ENCODE peak calls at places on chromosomes 6 and 20, in seven cellular contexts. R is fibroblast of lung, Q is tibial nerve, S is NB4, E is esophagus squamous epithelium, V is AG04450, B is RWPE1. K is an unnamed sample.

GRCh38 chr20:63529180-63529860 is 7.9 kb downstream of the PTK6 start:
- DNase-seq in Q (no peak), R (no peak), E (no peak), S (no peak), V (no peak), B (no peak), K (no peak)

GRCh38 chr20:38729767-38730166 is 5.5 kb downstream of the SLC32A1 start:
- DNase-seq in S (no peak), R (no peak), V (no peak), E (no peak), B (no peak), Q (no peak), K (no peak)

GRCh38 chr6:22613695-22614094 is 44.3 kb downstream of the HDGFL1 start:
- DNase-seq in R (peak; percentile 90), Q (no peak), S (no peak), E (no peak), B (no peak), V (peak; percentile 92), K (no peak)

GRCh38 chr6:56292505-56293181 is 45.3 kb upstream of the COL21A1 start:
- DNase-seq in E (no peak), B (peak; percentile 55), S (peak; percentile 69), R (peak; percentile 82), Q (peak; percentile 54), V (peak; percentile 41), K (no peak)

GRCh38 chr6:100549406-100550167 is 84.9 kb upstream of the SIM1 start:
- DNase-seq in S (no peak), R (peak; percentile 28), Q (no peak), V (peak; percentile 39), E (no peak), B (no peak), K (no peak)

GRCh38 chr6:41181566-41181965 is 18.6 kb upstream of the TREM2 start:
- DNase-seq in B (no peak), Q (no peak), V (no peak), S (no peak), R (no peak), E (no peak), K (no peak)

GRCh38 chr6:45647341-45648138 is 269.8 kb upstream of the SUPT3H start:
- DNase-seq in V (no peak), Q (no peak), E (no peak), R (no peak), B (no peak), S (peak; percentile 63), K (no peak)

GRCh38 chr6:157235600-157236039 is 87.7 kb downstream of the TMEM242 start:
- DNase-seq in Q (peak; percentile 50), S (no peak), E (no peak), V (no peak), B (peak; percentile 20), R (peak; percentile 58), K (no peak)

GRCh38 chr6:81933648-81934047 is 181.2 kb upstream of the TENT5A start:
- DNase-seq in S (peak; percentile 14), V (no peak), E (no peak), Q (no peak), R (peak; percentile 58), B (no peak), K (no peak)

DNA sequence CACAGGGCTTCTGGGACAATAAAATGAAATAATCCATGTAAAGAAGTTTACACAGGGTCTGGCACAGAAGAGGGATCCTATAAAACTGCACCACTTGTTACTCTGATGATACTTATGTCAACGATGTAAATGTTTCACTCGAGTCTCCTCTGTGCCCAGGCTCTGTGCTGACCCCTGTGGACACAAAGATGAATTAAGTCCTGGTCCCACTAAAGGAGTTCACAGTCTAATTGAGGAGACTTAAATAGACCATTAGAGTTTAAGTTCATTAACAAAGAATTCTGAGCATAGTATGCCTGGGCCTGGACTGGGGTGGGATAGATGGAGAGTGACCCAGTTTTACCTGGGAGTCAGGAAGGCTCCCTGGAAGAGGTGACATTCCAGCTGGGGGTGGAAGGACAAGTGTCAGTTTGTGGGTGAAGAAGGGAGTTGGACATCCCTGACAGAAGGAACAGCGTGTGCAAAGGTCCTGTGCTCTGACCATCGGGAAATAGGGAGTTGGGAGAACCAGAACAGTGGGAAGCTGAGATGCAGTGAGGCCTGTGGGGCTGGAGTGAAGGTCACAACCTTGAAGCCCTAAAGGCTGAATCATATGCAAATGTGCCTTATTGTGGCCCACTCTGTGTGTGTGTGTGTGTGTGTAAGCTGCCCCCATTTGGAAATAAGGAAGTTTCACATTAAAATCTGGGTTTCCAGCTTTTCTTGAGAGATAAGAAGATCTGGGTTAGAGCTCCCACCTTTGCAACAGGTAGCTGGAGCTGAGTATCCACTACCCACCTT is 1.1 kb downstream of the OCSTAMP start:
- DNase-seq in Q (no peak), R (no peak), S (peak; percentile 60), B (no peak), V (no peak), E (no peak), K (no peak)
- TF ChIP-seq CTCF in Q (no peak), R (no peak), S (peak; percentile 22), B (no peak), V (no peak), E (no peak), K (no peak)

DNA sequence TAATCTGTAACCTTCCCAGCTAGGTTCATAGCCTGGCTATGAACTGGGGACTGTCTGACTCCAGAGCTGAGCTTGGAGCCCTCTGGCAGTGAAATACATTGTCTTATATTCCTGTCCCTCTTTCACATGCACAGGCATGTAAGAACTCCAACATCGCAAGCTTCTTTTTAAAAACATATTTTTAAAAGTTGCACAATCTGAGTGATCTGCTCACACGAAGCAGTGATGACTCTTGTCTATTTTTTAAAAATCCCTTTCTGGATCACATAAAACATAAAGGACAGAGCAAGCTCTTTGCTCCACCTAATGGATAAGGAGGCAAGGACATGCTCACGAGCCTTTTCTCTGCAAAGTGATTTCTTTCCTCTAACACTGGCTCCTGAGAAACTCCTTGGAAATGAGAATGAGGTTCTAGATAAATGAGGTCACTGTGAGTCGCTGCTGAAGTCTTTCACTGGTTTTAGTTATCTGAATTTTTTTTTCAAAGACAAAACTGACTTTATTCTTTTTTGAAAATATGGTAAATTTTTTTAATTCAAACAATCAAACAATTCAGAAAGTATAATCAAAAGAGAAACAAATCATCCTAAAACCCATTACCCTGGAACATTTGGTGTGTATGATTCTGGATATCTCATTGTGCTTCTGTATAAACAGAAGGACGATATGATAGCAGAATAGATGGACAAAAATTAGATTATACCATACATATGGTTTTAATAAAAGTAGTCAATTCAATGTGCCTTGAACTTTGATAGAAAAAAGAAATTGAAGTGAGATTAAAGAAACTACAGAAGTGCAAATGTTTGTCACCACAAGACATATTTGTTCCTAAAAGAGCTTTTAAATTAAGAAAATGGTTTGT is 30.8 kb downstream of the IL20RA start:
- DNase-seq in S (peak; percentile 37), Q (no peak), R (peak; percentile 70), E (no peak), V (peak; percentile 15), B (peak; percentile 67), K (no peak)
- TF ChIP-seq CTCF in S (peak; percentile 40), Q (peak; percentile 38), R (peak; percentile 79), E (no peak), V (peak; percentile 66), B (peak; percentile 81), K (peak; percentile 84)

GRCh38 chr20:35264755-35265154 is 13.2 kb downstream of the MMP24OS start:
- DNase-seq in E (no peak), Q (no peak), S (peak; percentile 58), R (no peak), B (no peak), V (no peak), K (no peak)
- TF ChIP-seq CTCF in E (no peak), Q (no peak), S (peak; percentile 52), R (peak; percentile 3), B (no peak), V (peak; percentile 38), K (peak; percentile 36)

DNA sequence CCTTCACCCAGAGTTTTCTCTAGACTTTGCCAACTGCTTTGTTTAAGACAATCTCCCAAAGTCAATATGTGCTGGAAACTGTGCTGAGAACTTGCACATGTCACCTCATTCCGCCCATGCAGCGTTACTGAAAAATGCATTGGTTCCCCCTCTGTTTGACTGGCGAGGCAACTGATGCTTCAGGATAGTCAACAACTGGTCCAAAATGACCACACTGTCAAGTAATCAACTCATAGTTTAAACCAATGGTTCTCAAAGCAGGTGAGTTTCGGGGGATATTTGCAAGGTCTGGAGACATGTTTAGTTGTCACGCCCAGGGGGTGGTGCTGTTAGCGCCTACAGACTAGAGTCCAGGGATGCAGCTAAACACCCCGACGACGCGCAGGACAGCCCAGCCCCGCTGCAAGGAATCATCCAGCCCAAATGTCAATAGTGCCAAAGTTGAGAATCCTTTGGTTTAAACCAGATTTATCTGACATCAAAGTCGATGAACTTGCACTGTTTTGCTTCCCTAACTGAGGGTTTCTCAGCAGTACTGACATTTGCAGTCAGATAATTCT is 170.0 kb downstream of the ZNF217 start:
- DNase-seq in S (no peak), R (no peak), E (no peak), V (no peak), Q (no peak), B (no peak), K (no peak)
- TF ChIP-seq CTCF in S (no peak), R (no peak), E (no peak), V (no peak), Q (no peak), B (no peak), K (no peak)

GRCh38 chr20:33732166-33732970 is 572 bp downstream of the ZNF341 start:
- DNase-seq in B (peak; percentile 85), E (peak; percentile 54), V (no peak), S (peak; percentile 96), R (peak; percentile 82), Q (peak; percentile 67), K (peak; percentile 92)
- TF ChIP-seq CTCF in B (no peak), E (no peak), V (peak; percentile 9), S (no peak), R (no peak), Q (no peak), K (no peak)

GRCh38 chr6:90295854-90296345 is 743 bp downstream of the BACH2 start:
- DNase-seq in S (peak; percentile 52), R (peak; percentile 86), Q (peak; percentile 70), B (peak; percentile 64), E (peak; percentile 6), V (peak; percentile 43), K (no peak)
- TF ChIP-seq CTCF in S (no peak), R (no peak), Q (peak; percentile 33), B (no peak), E (no peak), V (peak; percentile 7), K (peak; percentile 53)

GRCh38 chr6:61886608-61887259 is 399.3 kb downstream of the KHDRBS2 start:
- DNase-seq in Q (no peak), S (peak; percentile 25), R (no peak), V (no peak), E (no peak), B (no peak), K (no peak)
- TF ChIP-seq CTCF in Q (no peak), S (peak; percentile 9), R (no peak), V (no peak), E (no peak), B (peak; percentile 29), K (peak; percentile 68)

DNA sequence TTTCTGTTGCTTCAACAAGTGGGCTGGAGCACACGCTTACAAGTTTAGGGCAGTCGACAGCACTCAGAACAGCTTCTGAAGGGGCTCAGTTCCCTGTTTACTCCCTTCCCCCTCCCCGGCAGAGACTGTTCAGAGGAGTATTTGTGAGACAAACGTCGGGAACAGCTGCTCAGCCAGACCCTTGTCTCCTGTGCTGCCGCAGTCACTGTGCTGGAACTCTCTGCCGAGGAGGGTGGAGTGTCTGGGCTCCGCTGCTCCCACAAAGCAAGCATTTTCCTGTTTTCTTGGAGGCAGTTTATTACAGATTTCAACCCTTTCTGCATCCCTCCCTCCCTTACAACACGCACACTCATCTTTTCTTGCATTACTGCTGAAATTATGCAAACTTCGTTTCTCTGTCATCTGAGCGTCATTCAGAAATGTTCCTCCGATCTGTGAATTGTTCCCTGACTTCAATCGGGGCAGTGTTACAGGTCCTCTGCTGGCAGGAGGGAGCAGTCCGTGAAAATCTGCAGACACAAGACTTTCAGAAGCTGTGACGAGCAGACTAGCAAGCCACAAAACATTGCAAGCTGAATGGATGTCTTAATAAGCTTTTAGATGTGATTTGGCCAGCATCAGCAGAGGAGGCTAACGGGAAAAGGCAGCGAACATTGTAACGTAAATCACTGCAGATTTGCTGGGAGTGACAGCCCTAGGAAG is 76.3 kb downstream of the LYRM2 start:
- DNase-seq in E (no peak), S (no peak), R (no peak), Q (peak; percentile 7), V (no peak), B (no peak), K (no peak)
- TF ChIP-seq CTCF in E (no peak), S (no peak), R (no peak), Q (no peak), V (no peak), B (no peak), K (peak; percentile 21)